ENCODE peak calls at places on chromosomes 13 and 19, in five cellular contexts. V is heart left ventricle, R is brain microvascular endothelial cell, B is adrenal gland, U is gastrocnemius medialis. A is an unnamed sample. For H3K27me3, the result is how much of the 10 kb centered on the place peaks cover.

GRCh38 chr13:112796190-112796915 is 106.5 kb downstream of the ATP11A start:
- DNase-seq in V (no peak), R (no peak), B (peak), U (no peak), A (no peak)

GRCh38 chr13:97976551-97977375 is 23.3 kb downstream of the IPO5 start:
- DNase-seq in V (peak), R (no peak), B (no peak), U (peak), A (no peak)

GRCh38 chr19:50820549-50821247 is 2.9 kb downstream of the KLK1 start:
- DNase-seq in V (no peak), R (no peak), B (no peak), U (no peak), A (no peak)

GRCh38 chr19:41238244-41238643 is 19.2 kb downstream of the AXL start:
- DNase-seq in V (no peak), R (no peak), B (no peak), U (no peak), A (no peak)

GRCh38 chr19:5217171-5217570 is 123.4 kb downstream of the PTPRS start:
- DNase-seq in V (no peak), R (no peak), B (no peak), U (no peak), A (no peak)

GRCh38 chr13:96052655-96053002 is 572 bp downstream of the UGGT2 start:
- DNase-seq in V (no peak), R (peak), B (no peak), U (no peak), A (peak)

GRCh38 chr13:27524981-27525975 is 74.9 kb upstream of the MTIF3 start:
- DNase-seq in V (no peak), R (no peak), B (no peak), U (no peak), A (no peak)

GRCh38 chr19:8441725-8442544 is 2.8 kb upstream of the HNRNPM start:
- DNase-seq in V (no peak), R (no peak), B (no peak), U (no peak), A (no peak)

GRCh38 chr13:114063545-114064515 is 68.6 kb downstream of the RASA3 start:
- DNase-seq in V (peak), R (no peak), B (peak), U (peak), A (no peak)

GRCh38 chr19:14689598-14690503 is at the start of gene ZNF333:
- DNase-seq in V (peak), R (peak), B (peak), U (peak), A (peak)

GRCh38 chr13:35768126-35768525 is 291.6 kb upstream of the MAB21L1 start:
- DNase-seq in V (no peak), R (no peak), B (no peak), U (no peak), A (no peak)

GRCh38 chr13:28495586-28496564 is 947 bp upstream of the FLT1 start:
- DNase-seq in V (no peak), R (no peak), B (no peak), U (no peak), A (no peak)

GRCh38 chr19:14118165-14119051 is 846 bp upstream of the PRKACA start:
- DNase-seq in V (peak), R (peak), B (peak), U (peak), A (peak)

GRCh38 chr13:30341815-30342570 is 34.6 kb upstream of the KATNAL1 start:
- DNase-seq in V (peak), R (peak), B (peak), U (peak), A (peak)

GRCh38 chr19:7830823-7831222 is 805 bp downstream of the EVI5L start:
- DNase-seq in V (no peak), R (no peak), B (no peak), U (no peak), A (no peak)

GRCh38 chr19:48321372-48321621 is 4.1 kb upstream of the EMP3 start:
- DNase-seq in V (peak), R (peak), B (peak), U (peak), A (peak)

GRCh38 chr19:41870401-41870873 is 6.6 kb upstream of the CD79A start:
- DNase-seq in V (no peak), R (peak), B (no peak), U (no peak), A (no peak)

GRCh38 chr13:83449666-83450395 is 432.4 kb downstream of the SLITRK1 start:
- DNase-seq in V (no peak), R (peak), B (no peak), U (no peak), A (peak)

GRCh38 chr13:41589434-41589833 is 132.1 kb downstream of the RGCC start:
- DNase-seq in V (no peak), R (no peak), B (no peak), U (no peak), A (no peak)

GRCh38 chr19:45144431-45145269 is 16.1 kb downstream of the NKPD1 start:
- DNase-seq in V (no peak), R (no peak), B (no peak), U (no peak), A (no peak)

GRCh38 chr13:37277435-37278144 is 172.1 kb upstream of the CSNK1A1L start:
- DNase-seq in V (no peak), R (no peak), B (no peak), U (no peak), A (peak)

GRCh38 chr19:10636304-10636972 is 11.1 kb downstream of the SLC44A2 start:
- DNase-seq in V (no peak), R (no peak), B (no peak), U (no peak), A (no peak)

GRCh38 chr19:38204096-38204495 is 19.9 kb downstream of the DPF1 start:
- DNase-seq in V (no peak), R (no peak), B (no peak), U (no peak), A (no peak)

DNA sequence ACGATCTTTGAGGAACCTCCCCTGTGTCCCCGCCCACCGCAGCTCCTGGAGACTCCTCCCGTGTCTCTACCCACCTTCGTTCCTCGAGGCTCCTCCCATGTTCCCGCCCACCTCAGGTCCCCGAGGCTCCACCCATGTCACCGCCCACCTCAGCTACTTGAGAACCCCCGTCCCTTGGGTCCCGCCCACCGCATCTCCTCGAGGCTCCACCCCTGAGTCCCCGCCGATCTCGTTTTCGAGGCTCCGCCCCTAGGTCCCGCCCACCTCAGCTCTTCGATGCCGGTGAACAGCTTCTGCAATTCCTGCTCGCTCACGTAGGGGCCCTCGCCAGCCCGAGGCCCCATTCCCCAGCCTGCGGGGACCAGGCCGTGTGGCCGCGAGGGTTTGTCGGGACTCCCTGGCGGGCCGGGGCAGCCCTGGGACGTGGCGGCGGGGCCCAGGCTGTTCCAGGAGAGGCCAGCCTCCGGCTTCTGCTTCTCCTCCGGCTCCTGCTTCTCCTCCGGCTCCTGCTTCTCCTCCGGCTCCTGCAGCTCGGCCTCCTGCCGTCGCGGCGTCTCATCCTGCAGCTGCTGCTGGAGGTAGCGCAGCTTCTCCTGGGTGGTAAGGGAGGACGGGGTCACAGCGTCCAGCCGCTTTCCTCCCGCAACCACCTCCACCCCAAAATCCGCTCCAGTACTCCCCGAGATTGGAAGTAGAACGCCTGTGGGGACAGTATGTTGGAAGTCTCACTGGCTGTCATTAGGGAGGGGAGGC is 16.7 kb downstream of the TSKS start:
- DNase-seq in V (peak), R (no peak), B (peak), U (peak), A (no peak)
- TF ChIP-seq CTCF in V (no peak), R (no peak), B (no peak), U (no peak), A (no peak)

GRCh38 chr19:31353826-31354225 is 4.6 kb upstream of the TSHZ3 start:
- DNase-seq in V (no peak), R (no peak), B (peak), U (no peak), A (no peak)
- H3K27me3 ChIP-seq in V (under half), R (under half), B (under half), U (under half), A (under half)

DNA sequence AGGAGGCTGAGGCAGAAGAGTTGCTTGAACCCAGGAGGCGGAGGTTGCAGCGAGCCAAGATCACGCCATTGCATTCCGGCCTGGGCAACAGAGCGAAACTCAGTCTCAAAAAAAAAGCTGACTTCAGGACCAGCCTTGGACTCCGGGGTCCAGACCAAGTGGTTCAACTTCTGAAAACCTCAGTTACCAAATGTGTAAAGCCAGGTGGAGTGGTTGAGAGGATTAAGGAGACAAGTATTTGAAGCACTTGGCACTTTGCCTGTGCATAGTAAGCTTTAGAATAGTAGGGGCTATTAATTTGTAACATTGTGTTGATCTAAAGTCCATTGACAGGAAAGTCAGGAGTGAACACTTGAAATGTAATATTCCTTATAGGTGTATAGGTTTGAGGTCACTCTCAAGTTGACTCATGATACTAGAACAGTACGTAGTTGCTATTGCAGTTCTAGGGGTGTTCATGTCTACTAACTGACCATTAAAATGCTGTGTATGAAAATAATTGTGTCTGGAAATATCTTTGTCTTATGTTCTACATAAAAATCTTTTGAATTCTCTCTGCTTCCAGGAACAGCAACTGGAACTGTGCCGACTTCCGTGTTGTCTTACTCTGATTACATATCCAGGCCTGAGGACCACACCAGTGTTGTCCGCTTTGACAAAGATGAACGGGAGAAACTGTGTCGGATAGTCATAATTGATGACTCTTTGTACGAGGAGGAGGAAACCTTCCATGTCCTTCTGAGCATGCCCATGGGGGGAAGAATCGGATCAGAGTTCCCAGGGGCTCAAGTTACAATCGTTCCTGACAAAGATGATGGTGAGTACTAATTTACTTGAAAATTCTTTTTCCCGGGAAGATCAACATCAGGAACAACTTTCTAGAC is 97.4 kb downstream of the FREM2 start:
- DNase-seq in V (no peak), R (no peak), B (no peak), U (no peak), A (peak)
- H3K4me3 ChIP-seq in V (no peak), R (no peak), B (no peak), U (no peak), A (no peak)

DNA sequence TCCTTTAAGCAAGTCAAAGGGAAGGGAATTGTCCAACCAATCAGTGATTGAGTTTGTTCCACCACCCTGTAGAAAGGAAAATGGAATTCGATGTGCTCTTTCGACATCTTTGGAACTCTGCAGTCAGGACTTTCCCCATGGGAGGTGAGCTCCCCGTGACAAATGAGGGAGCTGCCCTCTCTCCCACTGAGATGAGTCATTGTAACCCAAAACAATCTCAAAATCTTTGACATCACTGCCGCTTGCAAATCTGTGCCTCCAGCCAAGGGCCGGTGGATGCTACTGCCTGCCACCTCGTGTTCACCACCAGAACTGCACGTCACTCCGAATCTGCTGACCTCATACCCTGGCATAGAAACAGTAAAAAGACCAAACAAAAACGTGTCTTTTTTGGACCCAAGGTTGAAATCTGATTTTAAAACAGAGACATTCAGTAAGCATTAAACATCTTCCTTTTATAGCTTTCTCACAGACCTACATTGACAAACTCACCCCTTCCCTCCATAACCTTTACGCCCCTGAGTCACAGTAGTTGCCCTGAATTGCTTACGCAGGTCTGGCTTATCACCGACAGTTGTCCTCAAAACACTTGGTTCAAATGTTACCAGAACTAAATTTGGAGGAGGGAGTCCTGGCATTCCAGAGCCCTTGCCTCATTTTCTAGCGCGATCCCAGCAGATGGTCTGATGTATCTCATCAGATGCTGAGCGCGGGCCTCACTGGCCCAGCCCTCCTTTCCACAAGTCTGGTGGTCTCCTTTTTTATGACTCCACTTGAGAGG is 105.2 kb downstream of the COL4A2 start:
- DNase-seq in V (peak), R (peak), B (peak), U (peak), A (peak)
- TF ChIP-seq CTCF in V (peak), R (peak), B (peak), U (peak), A (peak)

DNA sequence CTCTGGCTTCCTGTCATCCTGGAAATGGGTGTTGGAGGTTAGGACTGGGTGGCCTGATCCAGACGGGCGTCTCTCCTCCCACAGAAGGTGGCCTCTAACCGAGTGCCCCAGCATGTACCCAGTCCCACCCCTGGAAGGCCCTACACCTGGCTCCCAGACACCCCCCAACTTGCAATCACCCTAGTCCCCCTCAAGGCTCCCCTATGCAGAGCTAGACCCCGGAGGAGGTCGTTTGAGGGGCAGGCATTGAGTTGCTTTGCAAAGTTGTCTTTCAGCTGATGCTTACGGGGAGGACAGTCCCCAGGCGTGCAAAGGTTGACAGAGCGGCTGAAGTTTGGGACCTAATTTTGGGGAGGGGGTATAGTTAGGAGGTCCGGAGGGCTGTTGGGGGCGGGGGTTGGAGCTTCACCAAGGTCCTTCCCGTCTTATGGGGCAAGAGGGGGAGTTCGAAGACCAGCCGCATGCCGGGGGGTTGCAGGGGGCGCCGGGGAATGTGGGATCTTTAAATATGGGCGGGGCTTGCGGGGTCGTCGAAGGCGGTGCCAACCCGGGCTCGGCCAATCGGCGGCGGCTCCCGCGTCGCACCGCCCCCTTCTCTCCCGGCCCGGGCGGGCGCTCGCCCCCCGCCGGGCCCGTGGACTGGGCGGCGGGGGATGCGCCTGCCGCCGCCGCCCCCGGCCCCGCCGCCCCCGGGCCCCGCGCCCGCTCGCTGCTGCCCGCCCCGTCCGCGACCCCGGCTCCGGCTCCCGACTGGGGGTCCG is at the start of gene KCNN1:
- DNase-seq in V (no peak), R (no peak), B (no peak), U (no peak), A (no peak)
- H3K27me3 ChIP-seq in V (under half), R (under half), B (under half), U (under half), A (under half)

GRCh38 chr13:99302637-99303505 is 4.3 kb downstream of the GPR183 start:
- DNase-seq in V (no peak), R (no peak), B (no peak), U (no peak), A (no peak)
- H3K4me3 ChIP-seq in V (no peak), R (no peak), B (no peak), U (no peak), A (no peak)

GRCh38 chr13:71303144-71303543 is 563.9 kb downstream of the DACH1 start:
- DNase-seq in V (no peak), R (no peak), B (no peak), U (no peak), A (peak)
- TF ChIP-seq CTCF in V (peak), R (no peak), B (no peak), U (no peak), A (peak)

GRCh38 chr19:54412877-54413276 is 2.4 kb upstream of the TTYH1 start:
- DNase-seq in V (no peak), R (no peak), B (no peak), U (no peak), A (no peak)
- H3K27me3 ChIP-seq in V (under half), R (under half), B (under half), U (under half), A (under half)

DNA sequence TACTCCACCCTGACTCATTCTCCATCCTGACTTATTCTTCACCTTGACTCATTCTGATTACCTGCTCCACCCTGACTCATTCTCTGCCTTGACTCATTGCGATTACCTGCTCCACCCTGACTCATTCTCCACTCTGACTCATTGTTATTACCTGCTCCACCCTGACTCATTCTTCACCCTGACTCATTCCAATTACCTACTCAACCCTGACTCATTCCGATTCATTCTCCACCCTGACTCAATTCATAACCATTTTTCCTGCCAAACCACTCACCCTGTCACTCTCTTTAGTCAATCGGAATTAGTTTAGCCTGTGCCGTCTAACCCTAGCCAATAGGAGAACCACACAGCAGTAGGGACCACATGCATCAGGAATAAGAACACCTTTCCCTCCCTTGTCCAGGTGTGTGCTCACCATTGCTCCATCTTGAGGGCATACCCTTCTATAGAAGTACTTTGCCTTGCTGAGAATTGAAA is 1227.4 kb upstream of the PCDH20 start:
- DNase-seq in V (no peak), R (peak), B (no peak), U (no peak), A (peak)
- H3K4me3 ChIP-seq in V (no peak), R (no peak), B (no peak), U (no peak), A (no peak)